ENCODE peak calls at places on chromosomes 11 and 22, in six cellular contexts. W, D, S, X, Q and C are unnamed samples. For H3K4me1 and H3K27me3, the result is how much of the 10 kb centered on the place peaks cover.

GRCh38 chr11:112784323-112785073 is 176.7 kb upstream of the NCAM1 start:
- DNase-seq in Q (peak), S (peak), W (peak), D (peak), X (no peak), C (no peak)

GRCh38 chr22:26893034-26893710 is 235.8 kb downstream of the MIAT start:
- DNase-seq in W (no peak), X (no peak), S (peak), Q (no peak), D (no peak), C (no peak)

GRCh38 chr11:19919050-19919561 is 206.5 kb downstream of the NAV2 start:
- DNase-seq in S (no peak), W (peak), D (peak), X (no peak), Q (no peak), C (peak)

GRCh38 chr11:102204174-102204573 is 93.9 kb downstream of the YAP1 start:
- DNase-seq in Q (no peak), S (no peak), W (no peak), D (no peak), X (no peak), C (no peak)

GRCh38 chr11:46865340-46865739 is 19.3 kb upstream of the CKAP5 start:
- DNase-seq in S (no peak), D (no peak), W (no peak), Q (peak), X (no peak), C (no peak)

GRCh38 chr11:3808846-3809623 is 675 bp downstream of the PGAP2 start:
- DNase-seq in S (no peak), D (peak), X (peak), W (no peak), Q (no peak), C (peak)

GRCh38 chr11:27312110-27312509 is 50.9 kb downstream of the CCDC34 start:
- DNase-seq in X (no peak), S (no peak), D (no peak), Q (no peak), W (no peak), C (no peak)

GRCh38 chr11:116112031-116112935 is 608.1 kb upstream of the CADM1 start:
- DNase-seq in W (no peak), S (no peak), X (no peak), D (no peak), Q (no peak), C (peak)

GRCh38 chr22:19419464-19420178 is 11.9 kb downstream of the HIRA start:
- DNase-seq in S (no peak), W (no peak), Q (no peak), D (peak), X (no peak), C (no peak)

GRCh38 chr11:73950869-73951710 is at the start of gene DNAJB13:
- DNase-seq in Q (no peak), D (peak), X (peak), W (no peak), S (no peak), C (no peak)

GRCh38 chr22:47192651-47193437 is 430.4 kb downstream of the TBC1D22A start:
- DNase-seq in X (peak), S (peak), Q (peak), D (peak), W (no peak), C (no peak)

GRCh38 chr11:23123766-23124165 is 263.5 kb upstream of the CCDC179 start:
- DNase-seq in S (no peak), D (no peak), W (no peak), Q (no peak), X (no peak), C (peak)

GRCh38 chr22:42321908-42322561 is 51.6 kb upstream of the TCF20 start:
- DNase-seq in X (no peak), Q (no peak), W (no peak), S (no peak), D (peak), C (peak)

GRCh38 chr11:31809857-31810778 is 1.0 kb downstream of the PAX6 start:
- DNase-seq in D (no peak), X (no peak), S (peak), W (no peak), Q (no peak), C (peak)

GRCh38 chr22:42304021-42304790 is 33.8 kb upstream of the TCF20 start:
- DNase-seq in S (no peak), X (no peak), W (no peak), D (no peak), Q (no peak), C (no peak)

GRCh38 chr22:38082986-38083710 is 836 bp downstream of the SLC16A8 start:
- DNase-seq in D (no peak), W (no peak), X (no peak), S (no peak), Q (no peak), C (no peak)

GRCh38 chr11:132106336-132106982 is 736.0 kb downstream of the NTM start:
- DNase-seq in W (no peak), D (no peak), X (no peak), Q (no peak), S (no peak), C (peak)

GRCh38 chr11:96306933-96307747 is 35.9 kb downstream of the MAML2 start:
- DNase-seq in X (peak), S (peak), D (peak), Q (peak), W (peak), C (peak)

GRCh38 chr11:72924568-72925190 is 110.5 kb downstream of the ATG16L2 start:
- DNase-seq in X (peak), D (no peak), S (no peak), W (no peak), Q (no peak), C (no peak)

GRCh38 chr11:15903246-15903645 is 453.1 kb downstream of the SOX6 start:
- DNase-seq in Q (no peak), D (no peak), W (no peak), X (no peak), S (no peak), C (peak)

GRCh38 chr11:10268746-10269487 is 25.1 kb downstream of the SBF2 start:
- DNase-seq in X (no peak), Q (no peak), W (no peak), S (no peak), D (no peak), C (no peak)

GRCh38 chr11:47271961-47272661 is 2.2 kb downstream of the MADD start:
- DNase-seq in S (no peak), Q (no peak), D (peak), X (no peak), W (peak), C (no peak)

GRCh38 chr22:44963055-44963454 is 46.8 kb downstream of the PHF21B start:
- DNase-seq in D (no peak), X (no peak), S (no peak), W (no peak), Q (no peak), C (no peak)

GRCh38 chr11:101915811-101916291 is 471 bp downstream of the ANGPTL5 start:
- DNase-seq in Q (no peak), S (no peak), D (no peak), X (no peak), W (no peak), C (peak)

GRCh38 chr11:32891657-32892354 is 805 bp upstream of the QSER1 start:
- DNase-seq in W (peak), X (no peak), Q (no peak), S (no peak), D (no peak), C (no peak)

GRCh38 chr22:35643991-35644390 is 4.3 kb upstream of the APOL6 start:
- DNase-seq in S (no peak), Q (no peak), X (no peak), D (no peak), W (no peak), C (no peak)

GRCh38 chr11:4979021-4979420 is 15.6 kb upstream of the OR51L1 start:
- DNase-seq in D (no peak), W (no peak), X (no peak), S (no peak), Q (no peak), C (no peak)

GRCh38 chr11:80083561-80083960 is 642.7 kb upstream of the TENM4 start:
- DNase-seq in W (no peak), D (peak), X (no peak), Q (no peak), S (no peak), C (peak)

GRCh38 chr11:100855466-100856067 is 168.5 kb downstream of the ARHGAP42 start:
- DNase-seq in W (no peak), Q (no peak), X (peak), D (no peak), S (no peak), C (peak)

GRCh38 chr22:37325024-37325395 is 42.7 kb downstream of the CYTH4 start:
- DNase-seq in X (no peak), S (no peak), Q (no peak), W (no peak), D (no peak), C (no peak)

GRCh38 chr22:35367331-35367886 is 13.5 kb upstream of the HMOX1 start:
- DNase-seq in Q (no peak), D (peak), X (no peak), W (no peak), S (no peak), C (no peak)

GRCh38 chr11:5229388-5229787 is 2.5 kb upstream of the HBB start:
- DNase-seq in Q (no peak), X (no peak), W (no peak), D (no peak), S (no peak), C (no peak)

GRCh38 chr22:37792494-37792893 is 15.2 kb upstream of the GCAT start:
- DNase-seq in D (no peak), X (no peak), Q (no peak), S (no peak), W (no peak), C (no peak)

GRCh38 chr11:11543656-11544055 is 78.1 kb downstream of the GALNT18 start:
- DNase-seq in S (no peak), W (peak), X (no peak), Q (no peak), D (no peak), C (no peak)
- H3K4me1 ChIP-seq in S (half or more), W (half or more), X (under half), Q (under half), D (under half), C (under half)

GRCh38 chr11:21323617-21324016 is 654.2 kb downstream of the NELL1 start:
- DNase-seq in Q (no peak), X (no peak), W (no peak), D (no peak), S (no peak), C (no peak)
- TF ChIP-seq CTCF in Q (no peak), X (no peak), W (no peak), D (no peak), S (no peak), C (peak)

DNA sequence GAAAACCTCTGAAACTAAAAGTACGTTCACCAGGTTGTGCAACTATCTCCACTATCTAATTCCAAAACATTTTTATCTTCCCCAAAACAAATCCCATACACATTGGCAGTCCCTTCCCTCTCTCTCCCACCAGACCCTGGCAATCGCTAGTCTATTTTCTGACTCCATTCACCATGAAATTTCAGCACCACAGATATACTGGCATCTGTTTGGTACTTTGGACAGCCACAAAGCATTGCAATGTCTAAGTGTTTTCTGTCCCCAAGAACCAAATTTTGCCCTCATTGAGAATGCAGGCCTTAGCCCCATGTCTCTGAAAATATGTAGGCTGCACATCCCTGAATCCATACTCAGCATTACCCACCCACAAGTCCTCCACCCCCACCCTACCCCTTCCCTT is 28.0 kb upstream of the KCNJ11 start:
- DNase-seq in X (no peak), W (no peak), Q (no peak), D (no peak), S (no peak), C (no peak)
- H3K27me3 ChIP-seq in X (half or more), W (under half), Q (under half), D (under half), S (under half), C (under half)

GRCh38 chr11:106087815-106088435 is 10.5 kb downstream of the AASDHPPT start:
- DNase-seq in Q (peak), W (peak), D (peak), X (peak), S (peak), C (peak)

GRCh38 chr11:106086850-106087249 is 9.4 kb downstream of the AASDHPPT start:
- DNase-seq in Q (no peak), S (no peak), D (no peak), X (no peak), W (no peak), C (no peak)

GRCh38 chr11:106088896-106089295 is 11.4 kb downstream of the AASDHPPT start:
- DNase-seq in D (no peak), S (no peak), X (no peak), W (no peak), Q (no peak), C (no peak)

GRCh38 chr11:106082096-106082495 is 4.6 kb downstream of the AASDHPPT start:
- DNase-seq in Q (no peak), S (no peak), W (no peak), D (no peak), X (no peak), C (no peak)

DNA sequence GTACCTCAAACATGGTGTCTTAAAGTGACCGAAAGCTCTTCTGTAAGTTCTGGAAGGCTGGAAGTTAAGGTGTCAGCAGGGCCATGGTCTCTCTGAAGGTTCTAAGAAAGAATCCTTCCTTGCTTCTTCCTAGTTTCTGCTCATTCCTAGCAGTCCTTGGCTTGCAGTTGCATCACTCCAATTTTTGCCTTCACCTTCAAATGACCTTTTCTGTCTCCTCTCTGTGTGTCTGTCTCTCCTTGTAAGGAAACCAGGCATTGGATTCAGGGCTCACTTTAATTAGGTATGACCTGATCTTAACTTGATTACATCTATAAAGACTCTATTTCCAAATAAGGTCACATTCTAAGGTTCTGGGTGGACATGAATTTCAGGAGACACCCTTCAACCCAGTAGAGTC is 8.7 kb downstream of the AASDHPPT start:
- DNase-seq in X (no peak), D (no peak), Q (no peak), S (no peak), W (no peak), C (no peak)
- H3K4me1 ChIP-seq in X (under half), D (under half), Q (under half), S (under half), W (half or more), C (under half)

GRCh38 chr11:124961972-124962609 is 8.1 kb downstream of the CCDC15 start:
- DNase-seq in X (peak), S (no peak), W (peak), D (no peak), Q (no peak), C (peak)
- TF ChIP-seq CTCF in X (peak), S (peak), W (peak), D (peak), Q (no peak), C (peak)